ENCODE peak calls at places on chromosome 5, in six cellular contexts. Z is GM23338; V is right cardiac atrium; I is substantia nigra; L is GM23248; S is CD4-positive, alpha-beta T cell. M is an unnamed sample.

GRCh38 chr5:33608476-33609026 is 167.8 kb downstream of the TARS1 start:
- DNase-seq in Z (peak), V (no peak), I (no peak), L (no peak), S (no peak), M (no peak)

GRCh38 chr5:163506726-163507125 is 1.3 kb downstream of the MAT2B start:
- DNase-seq in Z (no peak), V (no peak), I (no peak), L (peak), S (no peak), M (no peak)

GRCh38 chr5:124725622-124726258 is 20.7 kb downstream of the ZNF608 start:
- DNase-seq in Z (no peak), V (no peak), I (no peak), L (no peak), S (no peak), M (no peak)

GRCh38 chr5:151030377-151030776 is 10.0 kb downstream of the GPX3 start:
- DNase-seq in Z (no peak), V (peak), I (no peak), L (no peak), S (no peak), M (peak)

GRCh38 chr5:141605523-141606277 is 13.1 kb downstream of the DIAPH1 start:
- DNase-seq in Z (peak), V (peak), I (peak), L (no peak), S (peak), M (no peak)

GRCh38 chr5:111691914-111692313 is 65.1 kb downstream of the NREP start:
- DNase-seq in Z (no peak), V (no peak), I (no peak), L (peak), S (no peak), M (no peak)

GRCh38 chr5:74640450-74641013 is at the start of gene ENC1:
- DNase-seq in Z (peak), V (peak), I (peak), L (peak), S (peak), M (peak)

GRCh38 chr5:61673007-61673735 is 341.1 kb downstream of the ZSWIM6 start:
- DNase-seq in Z (no peak), V (no peak), I (no peak), L (peak), S (no peak), M (no peak)

GRCh38 chr5:43400082-43400481 is 12.1 kb downstream of the CCL28 start:
- DNase-seq in Z (no peak), V (no peak), I (no peak), L (peak), S (no peak), M (no peak)

GRCh38 chr5:38524006-38524405 is 32.4 kb downstream of the LIFR start:
- DNase-seq in Z (no peak), V (no peak), I (no peak), L (no peak), S (no peak), M (no peak)

GRCh38 chr5:168647083-168647482 is 67.9 kb upstream of the PANK3 start:
- DNase-seq in Z (no peak), V (no peak), I (no peak), L (peak), S (no peak), M (no peak)

GRCh38 chr5:76406014-76406413 is 2.9 kb downstream of the IQGAP2 start:
- DNase-seq in Z (no peak), V (no peak), I (no peak), L (no peak), S (no peak), M (no peak)

GRCh38 chr5:76337949-76338589 is 65.0 kb upstream of the IQGAP2 start:
- DNase-seq in Z (peak), V (no peak), I (no peak), L (peak), S (peak), M (no peak)

GRCh38 chr5:64788156-64788555 is 19.4 kb downstream of the CWC27 start:
- DNase-seq in Z (no peak), V (no peak), I (no peak), L (no peak), S (no peak), M (no peak)

GRCh38 chr5:128338649-128339048 is 199.4 kb downstream of the FBN2 start:
- DNase-seq in Z (no peak), V (no peak), I (no peak), L (no peak), S (no peak), M (no peak)

GRCh38 chr5:37838933-37839341 is 904 bp downstream of the GDNF start:
- DNase-seq in Z (peak), V (no peak), I (no peak), L (peak), S (no peak), M (no peak)

GRCh38 chr5:126544087-126544740 is 50.8 kb downstream of the ALDH7A1 start:
- DNase-seq in Z (peak), V (peak), I (no peak), L (peak), S (no peak), M (no peak)

GRCh38 chr5:75756991-75757390 is 39.8 kb upstream of the POC5 start:
- DNase-seq in Z (no peak), V (no peak), I (no peak), L (peak), S (no peak), M (no peak)

GRCh38 chr5:108266235-108266634 is 115.7 kb downstream of the FBXL17 start:
- DNase-seq in Z (no peak), V (no peak), I (no peak), L (peak), S (no peak), M (no peak)

GRCh38 chr5:77631166-77631582 is 7.3 kb downstream of the OTP start:
- DNase-seq in Z (no peak), V (no peak), I (no peak), L (no peak), S (no peak), M (no peak)

GRCh38 chr5:133825631-133826289 is 142.7 kb downstream of the C5orf15 start:
- DNase-seq in Z (no peak), V (peak), I (no peak), L (no peak), S (no peak), M (peak)

GRCh38 chr5:76504901-76505564 is 101.9 kb downstream of the IQGAP2 start:
- DNase-seq in Z (no peak), V (no peak), I (no peak), L (no peak), S (no peak), M (no peak)

GRCh38 chr5:107671742-107672211 is 1.0 kb upstream of the EFNA5 start:
- DNase-seq in Z (peak), V (no peak), I (no peak), L (peak), S (no peak), M (peak)

GRCh38 chr5:156641690-156642089 is 208.4 kb upstream of the PPP1R2B start:
- DNase-seq in Z (no peak), V (no peak), I (no peak), L (peak), S (no peak), M (no peak)

GRCh38 chr5:151739939-151740335 is 18.5 kb downstream of the ATOX1 start:
- DNase-seq in Z (peak), V (no peak), I (no peak), L (peak), S (no peak), M (no peak)

GRCh38 chr5:54081415-54081814 is 229.0 kb downstream of the ARL15 start:
- DNase-seq in Z (no peak), V (no peak), I (no peak), L (no peak), S (no peak), M (no peak)

GRCh38 chr5:118956727-118957126 is 31.6 kb downstream of the DTWD2 start:
- DNase-seq in Z (peak), V (no peak), I (no peak), L (peak), S (no peak), M (no peak)

GRCh38 chr5:76787237-76787636 is 31.6 kb upstream of the F2RL1 start:
- DNase-seq in Z (no peak), V (peak), I (no peak), L (peak), S (no peak), M (peak)

DNA sequence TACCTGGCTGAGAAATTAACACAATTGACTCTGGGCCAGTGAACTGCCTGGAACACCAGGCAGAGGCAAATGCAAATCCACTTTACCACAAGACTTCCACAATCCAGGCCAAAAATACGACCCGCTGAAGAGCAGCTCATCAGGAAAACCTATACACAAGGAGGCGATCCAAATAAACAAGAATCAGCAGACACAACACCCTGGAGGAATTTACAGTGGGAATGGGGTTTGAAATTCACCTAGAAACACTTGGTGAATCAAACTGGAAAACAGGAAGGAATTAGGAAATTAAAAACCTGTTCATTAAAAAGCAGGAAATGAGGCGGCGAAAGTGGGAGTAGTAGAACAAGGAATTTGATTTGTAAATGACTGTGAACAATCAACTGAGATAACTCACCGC is 16.0 kb downstream of the CMBL start:
- DNase-seq in Z (no peak), V (no peak), I (no peak), L (no peak), S (no peak), M (no peak)
- H3K27ac ChIP-seq in Z (peak), V (no peak), I (no peak), L (no peak), S (no peak), M (peak)

DNA sequence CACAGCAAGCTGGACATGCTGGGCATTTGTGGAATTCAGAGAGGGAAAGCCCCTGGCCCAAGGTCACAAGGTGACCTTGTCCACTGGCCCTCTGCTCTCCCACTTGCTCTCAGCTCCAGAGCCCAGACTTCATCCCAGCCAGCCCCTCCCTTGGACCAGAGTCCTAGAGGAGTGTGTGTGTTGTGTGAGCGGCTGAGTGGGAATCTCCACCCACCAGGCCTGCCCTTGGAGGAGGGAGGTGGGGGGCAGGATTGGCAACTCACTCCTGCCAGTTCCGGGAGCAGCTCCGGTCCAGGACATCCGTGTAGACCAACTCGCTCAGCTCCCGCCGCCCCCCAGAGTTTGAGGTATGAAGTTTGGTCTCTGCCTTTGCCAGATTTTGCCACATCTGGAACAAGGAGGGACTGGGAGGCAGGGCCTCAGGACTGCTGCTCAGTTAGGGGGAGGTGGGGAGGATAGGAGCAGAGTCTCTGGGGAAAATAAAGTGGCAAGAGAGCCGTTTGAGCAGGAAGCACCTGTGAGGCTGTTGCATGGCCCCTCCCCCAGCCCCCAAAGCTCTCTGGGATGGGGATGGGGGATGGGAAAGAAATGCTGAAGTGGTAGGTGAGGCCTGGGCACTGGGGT is 1.4 kb downstream of the MZB1 start:
- DNase-seq in Z (peak), V (peak), I (no peak), L (peak), S (no peak), M (no peak)
- H3K27ac ChIP-seq in Z (peak), V (no peak), I (no peak), L (no peak), S (no peak), M (no peak)

GRCh38 chr5:172801184-172801671 is 30.2 kb upstream of the DUSP1 start:
- DNase-seq in Z (no peak), V (no peak), I (no peak), L (peak), S (no peak), M (no peak)
- H3K27ac ChIP-seq in Z (no peak), V (no peak), I (no peak), L (peak), S (no peak), M (no peak)

DNA sequence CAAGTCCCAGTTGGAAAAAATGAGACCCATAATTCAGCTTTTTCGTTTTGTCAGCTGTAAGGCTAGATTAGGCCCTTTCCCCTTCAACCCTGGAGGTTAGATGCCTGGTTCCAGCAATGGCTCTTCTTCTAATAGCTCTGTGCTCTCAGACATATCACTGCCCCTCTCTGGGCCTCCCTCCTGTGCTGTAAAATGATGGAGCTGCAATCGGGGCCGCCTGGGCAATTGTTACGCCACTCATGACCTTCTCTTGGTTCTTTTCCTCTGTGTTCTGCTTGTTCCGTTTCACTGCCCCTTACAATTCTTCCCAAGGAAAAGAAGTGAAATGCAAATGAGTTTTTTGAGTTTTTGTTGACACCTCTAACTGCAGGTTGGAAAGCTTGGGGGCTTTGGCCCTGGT is 111.0 kb downstream of the FOXD1 start:
- DNase-seq in Z (no peak), V (no peak), I (no peak), L (no peak), S (no peak), M (no peak)
- H3K27ac ChIP-seq in Z (no peak), V (no peak), I (no peak), L (peak), S (no peak), M (no peak)

DNA sequence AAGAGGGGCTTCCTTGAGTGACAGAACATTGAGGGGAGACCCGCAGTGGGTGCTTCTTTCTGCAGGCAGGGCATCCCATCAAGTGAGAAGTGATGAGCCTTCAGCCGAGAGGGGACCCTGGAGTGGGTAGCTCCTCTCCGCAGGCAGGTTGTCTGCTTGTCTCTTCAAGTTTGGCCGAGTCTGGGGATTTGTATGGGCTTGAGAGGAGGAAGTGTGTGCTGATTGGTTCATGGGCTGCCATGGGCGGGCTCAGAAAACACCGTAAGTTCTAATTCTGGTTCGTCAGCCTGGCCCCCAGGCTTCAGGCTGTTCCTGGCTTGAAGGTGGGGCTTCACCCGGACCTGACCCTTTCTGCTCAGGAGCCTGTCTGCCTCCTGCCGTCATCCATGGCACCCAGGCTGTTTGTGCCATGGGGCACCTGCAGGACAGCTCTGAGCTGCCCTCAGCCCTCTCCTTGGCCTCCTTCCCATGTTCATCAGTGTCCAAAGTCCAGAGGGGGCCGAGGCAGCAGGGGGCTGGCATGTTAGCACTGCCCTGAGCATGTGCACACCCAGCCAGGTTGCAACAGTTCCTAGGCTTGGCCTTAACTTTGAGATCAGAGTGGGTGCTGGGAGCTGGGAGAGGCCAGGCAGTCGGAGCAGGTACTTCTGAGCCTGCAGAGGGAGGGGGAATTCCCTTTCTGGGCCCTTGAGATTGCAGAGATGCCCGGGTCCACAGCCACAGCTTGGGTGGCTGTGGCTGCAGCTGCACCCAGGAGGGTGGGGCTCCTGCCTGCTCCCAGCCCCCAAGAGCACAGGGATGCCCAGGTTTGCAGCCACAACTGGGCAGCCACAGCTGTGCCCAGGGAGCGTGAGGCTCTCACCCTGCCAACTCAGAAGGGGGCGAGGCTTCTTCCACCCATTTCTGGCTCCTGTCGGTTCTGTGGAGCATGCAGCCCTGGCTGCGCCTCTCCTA is 13.5 kb upstream of the DHFR start:
- DNase-seq in Z (peak), V (peak), I (no peak), L (no peak), S (no peak), M (no peak)
- H3K27ac ChIP-seq in Z (no peak), V (no peak), I (no peak), L (no peak), S (no peak), M (no peak)

GRCh38 chr5:51002368-51002767 is 335.9 kb downstream of the PARP8 start:
- DNase-seq in Z (no peak), V (no peak), I (no peak), L (no peak), S (no peak), M (no peak)
- H3K27ac ChIP-seq in Z (no peak), V (no peak), I (no peak), L (no peak), S (no peak), M (no peak)

GRCh38 chr5:93674138-93674537 is 67.3 kb downstream of the POU5F2 start:
- DNase-seq in Z (no peak), V (no peak), I (no peak), L (no peak), S (no peak), M (no peak)
- H3K27ac ChIP-seq in Z (no peak), V (no peak), I (no peak), L (no peak), S (no peak), M (no peak)

GRCh38 chr5:82347213-82347947 is 69.2 kb upstream of the RPS23 start:
- DNase-seq in Z (peak), V (peak), I (peak), L (peak), S (no peak), M (peak)
- H3K27ac ChIP-seq in Z (no peak), V (peak), I (peak), L (peak), S (no peak), M (peak)

DNA sequence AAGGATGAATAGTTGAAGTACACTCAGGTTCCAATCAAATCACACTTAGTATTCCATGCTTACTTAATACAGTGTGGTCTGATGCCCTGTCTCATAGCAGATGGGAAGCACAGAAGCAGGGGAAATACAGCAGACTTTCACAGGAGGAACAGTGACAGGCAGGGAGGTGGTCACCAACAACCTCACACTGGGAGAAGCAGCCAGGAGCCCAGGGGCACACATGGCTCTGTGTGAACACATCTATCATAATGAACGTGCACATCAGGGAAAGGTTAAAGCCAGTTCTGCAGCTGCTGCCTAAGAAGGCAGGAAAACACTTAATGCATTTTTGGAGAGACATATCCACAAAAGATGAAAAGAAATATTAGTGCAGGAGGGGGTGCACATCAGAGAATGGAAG is 312.3 kb downstream of the MED10 start:
- DNase-seq in Z (no peak), V (no peak), I (no peak), L (no peak), S (no peak), M (no peak)
- H3K27ac ChIP-seq in Z (no peak), V (no peak), I (no peak), L (no peak), S (no peak), M (no peak)